ENCODE peak calls at places on chromosomes 3 and 15, in ten cellular contexts. B is esophagus squamous epithelium, K is body of pancreas, H is H1, R is right lobe of liver, V is vagina, M is HepG2, Z is K562, U is GM12891, O is A549. Y is an unnamed sample.

GRCh38 chr3:116445291-116445841 is at the start of gene LSAMP:
- DNase-seq in B (no peak), K (peak; percentile 5), H (peak; percentile 41), R (no peak), V (no peak), M (no peak), Z (no peak), U (no peak), O (no peak), Y (no peak)

GRCh38 chr3:48026098-48026497 is 9.9 kb upstream of the MAP4 start:
- DNase-seq in B (no peak), K (no peak), H (no peak), R (no peak), V (no peak), M (no peak), Z (no peak), U (no peak), O (no peak), Y (no peak)

GRCh38 chr3:77707271-77707670 is 667.4 kb downstream of the ROBO2 start:
- DNase-seq in B (no peak), K (no peak), H (no peak), R (no peak), V (no peak), M (no peak), Z (no peak), U (no peak), O (no peak), Y (no peak)

GRCh38 chr15:98231696-98232440 is 271.4 kb downstream of the ARRDC4 start:
- DNase-seq in B (no peak), K (no peak), H (no peak), R (no peak), V (no peak), M (no peak), Z (no peak), U (no peak), O (no peak), Y (no peak)

GRCh38 chr3:148957586-148957985 is 33.8 kb upstream of the GYG1 start:
- DNase-seq in B (no peak), K (no peak), H (peak; percentile 49), R (no peak), V (no peak), M (peak; percentile 37), Z (peak; percentile 30), U (no peak), O (no peak), Y (no peak)

GRCh38 chr3:146375214-146375613 is 94.1 kb downstream of the PLSCR2 start:
- DNase-seq in B (no peak), K (no peak), H (no peak), R (no peak), V (no peak), M (no peak), Z (no peak), U (no peak), O (no peak), Y (no peak)

GRCh38 chr3:58672451-58672850 is 5.9 kb upstream of the FAM3D start:
- DNase-seq in B (no peak), K (peak; percentile 55), H (no peak), R (no peak), V (no peak), M (no peak), Z (no peak), U (no peak), O (no peak), Y (no peak)

GRCh38 chr15:70194266-70194665 is 96.5 kb upstream of the TLE3 start:
- DNase-seq in B (no peak), K (no peak), H (no peak), R (no peak), V (no peak), M (no peak), Z (no peak), U (no peak), O (no peak), Y (no peak)

GRCh38 chr15:94744080-94744793 is 512.9 kb downstream of the MCTP2 start:
- DNase-seq in B (no peak), K (no peak), H (no peak), R (no peak), V (no peak), M (no peak), Z (no peak), U (no peak), O (no peak), Y (no peak)

GRCh38 chr3:128581566-128581965 is 69.1 kb downstream of the RPN1 start:
- DNase-seq in B (no peak), K (no peak), H (no peak), R (no peak), V (no peak), M (no peak), Z (no peak), U (no peak), O (no peak), Y (no peak)

GRCh38 chr3:50616003-50616769 is 765 bp upstream of the MAPKAPK3 start:
- DNase-seq in B (no peak), K (peak; percentile 92), H (peak; percentile 71), R (peak; percentile 84), V (no peak), M (peak; percentile 74), Z (peak; percentile 80), U (peak; percentile 74), O (peak; percentile 92), Y (peak; percentile 86)

GRCh38 chr15:44765036-44765435 is 28.7 kb downstream of the TRIM69 start:
- DNase-seq in B (no peak), K (no peak), H (no peak), R (no peak), V (no peak), M (no peak), Z (no peak), U (no peak), O (no peak), Y (no peak)

GRCh38 chr3:51646091-51646490 is 25.0 kb upstream of the TEX264 start:
- DNase-seq in B (no peak), K (no peak), H (no peak), R (no peak), V (no peak), M (no peak), Z (no peak), U (no peak), O (no peak), Y (no peak)

GRCh38 chr3:25097023-25097422 is 331.0 kb upstream of the RARB start:
- DNase-seq in B (no peak), K (no peak), H (no peak), R (no peak), V (no peak), M (no peak), Z (no peak), U (no peak), O (no peak), Y (no peak)

GRCh38 chr3:36525115-36525711 is 144.9 kb downstream of the STAC start:
- DNase-seq in B (no peak), K (no peak), H (no peak), R (no peak), V (no peak), M (no peak), Z (no peak), U (no peak), O (peak; percentile 12), Y (peak; percentile 14)

GRCh38 chr15:67024322-67024997 is 40.9 kb upstream of the SMAD3 start:
- DNase-seq in B (peak; percentile 9), K (peak; percentile 93), H (no peak), R (peak; percentile 83), V (no peak), M (peak; percentile 77), Z (peak; percentile 79), U (no peak), O (peak; percentile 94), Y (peak; percentile 56)

GRCh38 chr15:28191832-28192231 is 92.7 kb upstream of the OCA2 start:
- DNase-seq in B (no peak), K (peak; percentile 59), H (no peak), R (no peak), V (no peak), M (no peak), Z (no peak), U (no peak), O (no peak), Y (no peak)

GRCh38 chr15:89852342-89853005 is 37.8 kb upstream of the ANPEP start:
- DNase-seq in B (no peak), K (no peak), H (no peak), R (no peak), V (no peak), M (peak; percentile 13), Z (no peak), U (no peak), O (no peak), Y (no peak)

DNA sequence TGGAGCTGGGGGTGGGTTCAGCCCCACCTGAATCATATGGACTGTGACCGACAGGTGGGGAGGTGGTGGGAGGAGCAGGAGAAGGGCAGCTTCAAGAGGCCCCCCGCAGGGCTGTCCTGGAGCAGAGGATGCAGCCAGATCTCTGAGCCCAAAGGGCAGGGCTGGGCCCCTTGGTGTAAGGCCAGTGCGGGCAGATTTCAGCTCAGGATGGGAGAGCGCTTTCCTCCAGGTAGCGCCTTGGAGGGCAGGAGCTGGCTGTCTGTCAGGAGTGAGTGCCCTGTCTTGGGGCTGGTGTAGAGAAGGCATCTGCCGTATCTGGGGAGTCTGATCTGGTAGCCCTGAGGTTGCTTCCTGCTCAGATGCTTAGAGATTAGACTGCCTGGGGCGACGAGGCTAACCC is 7.3 kb downstream of the TMEM43 start:
- DNase-seq in B (no peak), K (no peak), H (no peak), R (no peak), V (no peak), M (no peak), Z (no peak), U (no peak), O (no peak), Y (no peak)
- TF ChIP-seq POLR2A in B (no peak), K (no peak), H (no peak), R (no peak), V (no peak), M (no peak), Z (no peak), U (no peak), O (no peak), Y (no peak)

GRCh38 chr3:111858641-111859040 is 424 bp upstream of the PHLDB2 start:
- DNase-seq in B (no peak), K (no peak), H (no peak), R (no peak), V (no peak), M (no peak), Z (no peak), U (no peak), O (no peak), Y (no peak)
- TF ChIP-seq POLR2A in B (no peak), K (no peak), H (no peak), R (no peak), V (no peak), M (no peak), Z (no peak), U (no peak), O (no peak), Y (no peak)

GRCh38 chr3:179652467-179653105 is at the start of gene USP13:
- DNase-seq in B (no peak), K (peak; percentile 72), H (no peak), R (peak; percentile 78), V (no peak), M (peak; percentile 51), Z (peak; percentile 44), U (peak; percentile 64), O (peak; percentile 48), Y (peak; percentile 70)
- TF ChIP-seq POLR2A in B (peak; percentile 8), K (no peak), H (peak; percentile 38), R (no peak), V (no peak), M (peak; percentile 54), Z (no peak), U (no peak), O (peak; percentile 3), Y (peak; percentile 41)

DNA sequence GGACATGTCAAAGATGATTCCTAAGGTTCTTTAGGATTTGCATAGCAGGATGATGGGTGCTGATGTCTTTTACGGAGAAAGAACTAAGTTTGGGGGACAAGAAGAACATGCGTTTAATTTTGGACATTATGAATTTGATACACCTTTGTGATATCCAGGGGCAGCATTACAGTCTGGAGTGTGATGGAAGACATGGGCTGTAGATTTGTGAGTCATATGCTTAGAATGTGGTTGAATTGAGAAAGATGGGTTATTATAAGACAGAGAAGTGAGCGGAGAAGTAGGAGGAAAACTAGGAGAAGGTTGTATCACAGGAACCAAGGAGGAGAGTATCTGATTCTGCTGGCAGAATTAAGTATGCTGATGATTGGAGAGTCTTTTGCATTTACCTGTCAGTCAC is 20.6 kb downstream of the NEO1 start:
- DNase-seq in B (no peak), K (no peak), H (no peak), R (no peak), V (no peak), M (no peak), Z (no peak), U (no peak), O (no peak), Y (no peak)
- TF ChIP-seq POLR2A in B (no peak), K (no peak), H (no peak), R (no peak), V (no peak), M (no peak), Z (no peak), U (no peak), O (no peak), Y (no peak)

Y was measured in H54.